ENCODE peak calls at places on chromosomes 3 and 15, in four cellular contexts. One of them, this sample, is unnamed.

GRCh38 chr15:52858388-52859176 is 68.4 kb upstream of the ONECUT1 start:
- DNase-seq in NCI-H774: no peak
- DNase-seq in stimulated activated CD8-positive, alpha-beta memory T cell treated with anti-CD3 and anti-CD28 coated beads, Interleukin-12 subunit alpha, Interleukin-12 subunit beta, amount 100 ng/mL, for 1 hour: no peak
- DNase-seq in GM12878: no peak
- DNase-seq in this sample: no peak

GRCh38 chr3:32460031-32460749 is 42.5 kb downstream of the CMTM6 start:
- DNase-seq in NCI-H774: no peak
- DNase-seq in GM12878: no peak
- DNase-seq in stimulated activated CD8-positive, alpha-beta memory T cell treated with anti-CD3 and anti-CD28 coated beads, Interleukin-12 subunit alpha, Interleukin-12 subunit beta, amount 100 ng/mL, for 1 hour: peak
- DNase-seq in this sample: no peak

GRCh38 chr3:46372492-46373359 is 2.0 kb downstream of the CCR5 start:
- DNase-seq in GM12878: no peak
- DNase-seq in NCI-H774: no peak
- DNase-seq in stimulated activated CD8-positive, alpha-beta memory T cell treated with anti-CD3 and anti-CD28 coated beads, Interleukin-12 subunit alpha, Interleukin-12 subunit beta, amount 100 ng/mL, for 1 hour: no peak
- DNase-seq in this sample: no peak

GRCh38 chr3:122754867-122755835 is 38.5 kb downstream of the HSPBAP1 start:
- DNase-seq in NCI-H774: no peak
- DNase-seq in stimulated activated CD8-positive, alpha-beta memory T cell treated with anti-CD3 and anti-CD28 coated beads, Interleukin-12 subunit alpha, Interleukin-12 subunit beta, amount 100 ng/mL, for 1 hour: no peak
- DNase-seq in GM12878: peak
- DNase-seq in this sample: no peak

GRCh38 chr15:95032181-95032580 is 800.8 kb downstream of the MCTP2 start:
- DNase-seq in GM12878: no peak
- DNase-seq in NCI-H774: no peak
- DNase-seq in stimulated activated CD8-positive, alpha-beta memory T cell treated with anti-CD3 and anti-CD28 coated beads, Interleukin-12 subunit alpha, Interleukin-12 subunit beta, amount 100 ng/mL, for 1 hour: no peak
- DNase-seq in this sample: no peak

GRCh38 chr3:177554900-177555759 is 357.8 kb upstream of the TBL1XR1 start:
- DNase-seq in stimulated activated CD8-positive, alpha-beta memory T cell treated with anti-CD3 and anti-CD28 coated beads, Interleukin-12 subunit alpha, Interleukin-12 subunit beta, amount 100 ng/mL, for 1 hour: no peak
- DNase-seq in NCI-H774: peak
- DNase-seq in GM12878: no peak
- DNase-seq in this sample: no peak

GRCh38 chr3:157938154-157938774 is 168.0 kb downstream of the SHOX2 start:
- DNase-seq in NCI-H774: no peak
- DNase-seq in GM12878: no peak
- DNase-seq in stimulated activated CD8-positive, alpha-beta memory T cell treated with anti-CD3 and anti-CD28 coated beads, Interleukin-12 subunit alpha, Interleukin-12 subunit beta, amount 100 ng/mL, for 1 hour: no peak
- DNase-seq in this sample: no peak

GRCh38 chr3:169929830-169930519 is 18.6 kb downstream of the SAMD7 start:
- DNase-seq in GM12878: no peak
- DNase-seq in stimulated activated CD8-positive, alpha-beta memory T cell treated with anti-CD3 and anti-CD28 coated beads, Interleukin-12 subunit alpha, Interleukin-12 subunit beta, amount 100 ng/mL, for 1 hour: no peak
- DNase-seq in NCI-H774: no peak
- DNase-seq in this sample: no peak

GRCh38 chr3:4754180-4755086 is 224.8 kb upstream of the BHLHE40 start:
- DNase-seq in NCI-H774: no peak
- DNase-seq in stimulated activated CD8-positive, alpha-beta memory T cell treated with anti-CD3 and anti-CD28 coated beads, Interleukin-12 subunit alpha, Interleukin-12 subunit beta, amount 100 ng/mL, for 1 hour: no peak
- DNase-seq in GM12878: peak
- DNase-seq in this sample: no peak

GRCh38 chr3:49625971-49626640 is 48.0 kb upstream of the APEH start:
- DNase-seq in GM12878: no peak
- DNase-seq in NCI-H774: no peak
- DNase-seq in stimulated activated CD8-positive, alpha-beta memory T cell treated with anti-CD3 and anti-CD28 coated beads, Interleukin-12 subunit alpha, Interleukin-12 subunit beta, amount 100 ng/mL, for 1 hour: no peak
- DNase-seq in this sample: no peak

GRCh38 chr15:69194854-69195253 is 34.4 kb downstream of the GLCE start:
- DNase-seq in NCI-H774: no peak
- DNase-seq in GM12878: no peak
- DNase-seq in stimulated activated CD8-positive, alpha-beta memory T cell treated with anti-CD3 and anti-CD28 coated beads, Interleukin-12 subunit alpha, Interleukin-12 subunit beta, amount 100 ng/mL, for 1 hour: no peak
- DNase-seq in this sample: no peak

GRCh38 chr3:46968783-46969428 is 7.6 kb downstream of the CCDC12 start:
- DNase-seq in GM12878: no peak
- DNase-seq in NCI-H774: no peak
- DNase-seq in stimulated activated CD8-positive, alpha-beta memory T cell treated with anti-CD3 and anti-CD28 coated beads, Interleukin-12 subunit alpha, Interleukin-12 subunit beta, amount 100 ng/mL, for 1 hour: no peak
- DNase-seq in this sample: no peak

GRCh38 chr3:160196511-160197104 is 28.6 kb upstream of the C3orf80 start:
- DNase-seq in stimulated activated CD8-positive, alpha-beta memory T cell treated with anti-CD3 and anti-CD28 coated beads, Interleukin-12 subunit alpha, Interleukin-12 subunit beta, amount 100 ng/mL, for 1 hour: no peak
- DNase-seq in GM12878: no peak
- DNase-seq in NCI-H774: no peak
- DNase-seq in this sample: no peak

GRCh38 chr3:11699083-11699427 is 55.3 kb upstream of the VGLL4 start:
- DNase-seq in GM12878: no peak
- DNase-seq in stimulated activated CD8-positive, alpha-beta memory T cell treated with anti-CD3 and anti-CD28 coated beads, Interleukin-12 subunit alpha, Interleukin-12 subunit beta, amount 100 ng/mL, for 1 hour: no peak
- DNase-seq in NCI-H774: no peak
- DNase-seq in this sample: no peak

GRCh38 chr15:65904301-65904700 is 35.0 kb downstream of the RAB11A start:
- DNase-seq in stimulated activated CD8-positive, alpha-beta memory T cell treated with anti-CD3 and anti-CD28 coated beads, Interleukin-12 subunit alpha, Interleukin-12 subunit beta, amount 100 ng/mL, for 1 hour: no peak
- DNase-seq in NCI-H774: no peak
- DNase-seq in GM12878: no peak
- DNase-seq in this sample: no peak

GRCh38 chr15:48925714-48926223 is 38.0 kb downstream of the SHC4 start:
- DNase-seq in stimulated activated CD8-positive, alpha-beta memory T cell treated with anti-CD3 and anti-CD28 coated beads, Interleukin-12 subunit alpha, Interleukin-12 subunit beta, amount 100 ng/mL, for 1 hour: no peak
- DNase-seq in GM12878: no peak
- DNase-seq in NCI-H774: no peak
- DNase-seq in this sample: no peak

GRCh38 chr3:63808633-63809032 is 10.5 kb upstream of the C3orf49 start:
- DNase-seq in NCI-H774: no peak
- DNase-seq in GM12878: no peak
- DNase-seq in stimulated activated CD8-positive, alpha-beta memory T cell treated with anti-CD3 and anti-CD28 coated beads, Interleukin-12 subunit alpha, Interleukin-12 subunit beta, amount 100 ng/mL, for 1 hour: no peak
- DNase-seq in this sample: no peak

GRCh38 chr3:127734754-127735473 is 62.2 kb downstream of the ABTB1 start:
- DNase-seq in stimulated activated CD8-positive, alpha-beta memory T cell treated with anti-CD3 and anti-CD28 coated beads, Interleukin-12 subunit alpha, Interleukin-12 subunit beta, amount 100 ng/mL, for 1 hour: no peak
- DNase-seq in GM12878: no peak
- DNase-seq in NCI-H774: no peak
- DNase-seq in this sample: peak

GRCh38 chr3:71307884-71308697 is 275.4 kb downstream of the FOXP1 start:
- DNase-seq in stimulated activated CD8-positive, alpha-beta memory T cell treated with anti-CD3 and anti-CD28 coated beads, Interleukin-12 subunit alpha, Interleukin-12 subunit beta, amount 100 ng/mL, for 1 hour: no peak
- DNase-seq in GM12878: no peak
- DNase-seq in NCI-H774: no peak
- DNase-seq in this sample: no peak

GRCh38 chr3:195613468-195614069 is 29.8 kb upstream of the APOD start:
- DNase-seq in NCI-H774: no peak
- DNase-seq in stimulated activated CD8-positive, alpha-beta memory T cell treated with anti-CD3 and anti-CD28 coated beads, Interleukin-12 subunit alpha, Interleukin-12 subunit beta, amount 100 ng/mL, for 1 hour: no peak
- DNase-seq in GM12878: no peak
- DNase-seq in this sample: no peak

GRCh38 chr3:127706785-127707351 is 34.1 kb downstream of the ABTB1 start:
- DNase-seq in GM12878: no peak
- DNase-seq in stimulated activated CD8-positive, alpha-beta memory T cell treated with anti-CD3 and anti-CD28 coated beads, Interleukin-12 subunit alpha, Interleukin-12 subunit beta, amount 100 ng/mL, for 1 hour: no peak
- DNase-seq in NCI-H774: no peak
- DNase-seq in this sample: no peak

GRCh38 chr15:57213783-57214366 is 162.4 kb upstream of the CGNL1 start:
- DNase-seq in stimulated activated CD8-positive, alpha-beta memory T cell treated with anti-CD3 and anti-CD28 coated beads, Interleukin-12 subunit alpha, Interleukin-12 subunit beta, amount 100 ng/mL, for 1 hour: no peak
- DNase-seq in GM12878: no peak
- DNase-seq in NCI-H774: peak
- DNase-seq in this sample: no peak

GRCh38 chr3:159797771-159798170 is 190.9 kb upstream of the IL12A start:
- DNase-seq in NCI-H774: no peak
- DNase-seq in GM12878: no peak
- DNase-seq in stimulated activated CD8-positive, alpha-beta memory T cell treated with anti-CD3 and anti-CD28 coated beads, Interleukin-12 subunit alpha, Interleukin-12 subunit beta, amount 100 ng/mL, for 1 hour: no peak
- DNase-seq in this sample: no peak

GRCh38 chr3:72441284-72441994 is 406.8 kb downstream of the SHQ1 start:
- DNase-seq in stimulated activated CD8-positive, alpha-beta memory T cell treated with anti-CD3 and anti-CD28 coated beads, Interleukin-12 subunit alpha, Interleukin-12 subunit beta, amount 100 ng/mL, for 1 hour: no peak
- DNase-seq in GM12878: no peak
- DNase-seq in NCI-H774: no peak
- DNase-seq in this sample: no peak

GRCh38 chr15:89828324-89829145 is 13.9 kb upstream of the ANPEP start:
- DNase-seq in stimulated activated CD8-positive, alpha-beta memory T cell treated with anti-CD3 and anti-CD28 coated beads, Interleukin-12 subunit alpha, Interleukin-12 subunit beta, amount 100 ng/mL, for 1 hour: no peak
- DNase-seq in GM12878: no peak
- DNase-seq in NCI-H774: no peak
- DNase-seq in this sample: no peak

GRCh38 chr15:79434361-79434760 is 2.2 kb downstream of the MINAR1 start:
- DNase-seq in GM12878: no peak
- DNase-seq in stimulated activated CD8-positive, alpha-beta memory T cell treated with anti-CD3 and anti-CD28 coated beads, Interleukin-12 subunit alpha, Interleukin-12 subunit beta, amount 100 ng/mL, for 1 hour: no peak
- DNase-seq in NCI-H774: no peak
- DNase-seq in this sample: no peak

GRCh38 chr15:44286814-44287555 is 1.5 kb upstream of the GOLM2 start:
- DNase-seq in GM12878: no peak
- DNase-seq in stimulated activated CD8-positive, alpha-beta memory T cell treated with anti-CD3 and anti-CD28 coated beads, Interleukin-12 subunit alpha, Interleukin-12 subunit beta, amount 100 ng/mL, for 1 hour: no peak
- DNase-seq in NCI-H774: no peak
- DNase-seq in this sample: no peak

GRCh38 chr3:188976407-188976806 is 195.4 kb upstream of the TPRG1 start:
- DNase-seq in NCI-H774: no peak
- DNase-seq in stimulated activated CD8-positive, alpha-beta memory T cell treated with anti-CD3 and anti-CD28 coated beads, Interleukin-12 subunit alpha, Interleukin-12 subunit beta, amount 100 ng/mL, for 1 hour: no peak
- DNase-seq in GM12878: no peak
- DNase-seq in this sample: no peak

GRCh38 chr3:117886147-117886546 is 1148.5 kb downstream of the IGSF11 start:
- DNase-seq in stimulated activated CD8-positive, alpha-beta memory T cell treated with anti-CD3 and anti-CD28 coated beads, Interleukin-12 subunit alpha, Interleukin-12 subunit beta, amount 100 ng/mL, for 1 hour: no peak
- DNase-seq in NCI-H774: no peak
- DNase-seq in GM12878: no peak
- DNase-seq in this sample: no peak

GRCh38 chr15:88465633-88466219 is 1.5 kb downstream of the MRPL46 start:
- DNase-seq in NCI-H774: no peak
- DNase-seq in GM12878: no peak
- DNase-seq in stimulated activated CD8-positive, alpha-beta memory T cell treated with anti-CD3 and anti-CD28 coated beads, Interleukin-12 subunit alpha, Interleukin-12 subunit beta, amount 100 ng/mL, for 1 hour: no peak
- DNase-seq in this sample: no peak